ENCODE peak calls at places on chromosomes 16 and 17, in seven cellular contexts. G, T, Y, D, H, U and J are unnamed samples.

GRCh38 chr16:1244881-1245280 is 4.4 kb downstream of the TPSAB1 start:
- DNase-seq in G (peak; percentile 28), T (no peak), Y (no peak), D (no peak), H (no peak), U (no peak), J (no peak)

GRCh38 chr16:16861546-16861945 is 482.6 kb downstream of the NPIPA7 start:
- DNase-seq in G (peak; percentile 42), T (peak; percentile 23), Y (peak; percentile 77), D (peak; percentile 42), H (peak; percentile 39), U (peak; percentile 11), J (peak; percentile 46)

GRCh38 chr16:67030221-67030962 is 1.4 kb downstream of the CBFB start:
- DNase-seq in G (no peak), T (no peak), Y (peak; percentile 26), D (no peak), H (no peak), U (no peak), J (no peak)

GRCh38 chr16:78748471-78748929 is 649.0 kb downstream of the WWOX start:
- DNase-seq in G (no peak), T (no peak), Y (peak; percentile 94), D (no peak), H (no peak), U (no peak), J (peak; percentile 60)

GRCh38 chr17:9237661-9238301 is 216.5 kb downstream of the NTN1 start:
- DNase-seq in G (no peak), T (no peak), Y (no peak), D (no peak), H (no peak), U (no peak), J (no peak)

GRCh38 chr17:39671651-39672521 is 3.6 kb downstream of the PNMT start:
- DNase-seq in G (no peak), T (peak; percentile 14), Y (peak; percentile 85), D (no peak), H (peak; percentile 81), U (no peak), J (no peak)

GRCh38 chr16:3879887-3880564 is 487 bp downstream of the CREBBP start:
- DNase-seq in G (peak; percentile 70), T (peak; percentile 20), Y (peak; percentile 73), D (peak; percentile 71), H (peak; percentile 64), U (peak; percentile 67), J (peak; percentile 37)

GRCh38 chr17:77436481-77436880 is 295.7 kb downstream of the SEC14L1 start:
- DNase-seq in G (no peak), T (no peak), Y (no peak), D (no peak), H (no peak), U (no peak), J (no peak)

GRCh38 chr17:49969794-49970389 is 902 bp downstream of the DLX4 start:
- DNase-seq in G (no peak), T (no peak), Y (no peak), D (no peak), H (no peak), U (no peak), J (no peak)